ENCODE peak calls at places on chromosome 19, in eight cellular contexts. One of them, this sample, is unnamed.

GRCh38 chr19:43464089-43464775 is 1.2 kb downstream of the LYPD3 start:
- DNase-seq in caudate nucleus: peak; percentile 73
- DNase-seq in SJSA1: no peak
- DNase-seq in stimulated activated CD4-positive, alpha-beta T cell treated with anti-CD3 and anti-CD28 coated beads, TNF-alpha, amount 100 ng/mL, for 4 hours: peak; percentile 65
- DNase-seq in lower leg skin: peak; percentile 96
- DNase-seq in foreskin fibroblast: no peak
- DNase-seq in Right ventricle myocardium superior: peak; percentile 89
- DNase-seq in OCI-LY7: peak; percentile 66
- DNase-seq in this sample: no peak

GRCh38 chr19:3761382-3762129 is at the start of gene APBA3:
- DNase-seq in lower leg skin: peak; percentile 98
- DNase-seq in caudate nucleus: peak; percentile 88
- DNase-seq in Right ventricle myocardium superior: peak; percentile 97
- DNase-seq in foreskin fibroblast: peak; percentile 78
- DNase-seq in stimulated activated CD4-positive, alpha-beta T cell treated with anti-CD3 and anti-CD28 coated beads, TNF-alpha, amount 100 ng/mL, for 4 hours: peak; percentile 93
- DNase-seq in OCI-LY7: peak; percentile 94
- DNase-seq in SJSA1: peak; percentile 90
- DNase-seq in this sample: peak; percentile 86

GRCh38 chr19:45385392-45386221 is 15.2 kb upstream of the ERCC2 start:
- DNase-seq in OCI-LY7: no peak
- DNase-seq in SJSA1: no peak
- DNase-seq in foreskin fibroblast: no peak
- DNase-seq in lower leg skin: no peak
- DNase-seq in Right ventricle myocardium superior: no peak
- DNase-seq in caudate nucleus: no peak
- DNase-seq in stimulated activated CD4-positive, alpha-beta T cell treated with anti-CD3 and anti-CD28 coated beads, TNF-alpha, amount 100 ng/mL, for 4 hours: no peak
- DNase-seq in this sample: no peak

GRCh38 chr19:43684326-43684725 is 14.4 kb upstream of the PLAUR start:
- DNase-seq in OCI-LY7: no peak
- DNase-seq in SJSA1: no peak
- DNase-seq in caudate nucleus: no peak
- DNase-seq in Right ventricle myocardium superior: no peak
- DNase-seq in foreskin fibroblast: no peak
- DNase-seq in stimulated activated CD4-positive, alpha-beta T cell treated with anti-CD3 and anti-CD28 coated beads, TNF-alpha, amount 100 ng/mL, for 4 hours: no peak
- DNase-seq in lower leg skin: no peak
- DNase-seq in this sample: no peak

GRCh38 chr19:9729162-9729561 is 39.4 kb downstream of the ZNF846 start:
- DNase-seq in stimulated activated CD4-positive, alpha-beta T cell treated with anti-CD3 and anti-CD28 coated beads, TNF-alpha, amount 100 ng/mL, for 4 hours: no peak
- DNase-seq in OCI-LY7: no peak
- DNase-seq in SJSA1: no peak
- DNase-seq in Right ventricle myocardium superior: no peak
- DNase-seq in foreskin fibroblast: no peak
- DNase-seq in caudate nucleus: no peak
- DNase-seq in lower leg skin: no peak
- DNase-seq in this sample: no peak

GRCh38 chr19:18388328-18389094 is 2.6 kb downstream of the GDF15 start:
- DNase-seq in foreskin fibroblast: peak; percentile 48
- DNase-seq in OCI-LY7: peak; percentile 87
- DNase-seq in caudate nucleus: peak; percentile 59
- DNase-seq in lower leg skin: peak; percentile 96
- DNase-seq in SJSA1: no peak
- DNase-seq in stimulated activated CD4-positive, alpha-beta T cell treated with anti-CD3 and anti-CD28 coated beads, TNF-alpha, amount 100 ng/mL, for 4 hours: peak; percentile 54
- DNase-seq in Right ventricle myocardium superior: peak; percentile 92
- DNase-seq in this sample: peak; percentile 48

GRCh38 chr19:1283917-1284292 is 1.8 kb upstream of the EFNA2 start:
- DNase-seq in stimulated activated CD4-positive, alpha-beta T cell treated with anti-CD3 and anti-CD28 coated beads, TNF-alpha, amount 100 ng/mL, for 4 hours: no peak
- DNase-seq in OCI-LY7: no peak
- DNase-seq in SJSA1: no peak
- DNase-seq in caudate nucleus: no peak
- DNase-seq in Right ventricle myocardium superior: no peak
- DNase-seq in foreskin fibroblast: no peak
- DNase-seq in lower leg skin: no peak
- DNase-seq in this sample: no peak

GRCh38 chr19:46373573-46374359 is 26.9 kb downstream of the PPP5C start:
- DNase-seq in lower leg skin: peak; percentile 95
- DNase-seq in stimulated activated CD4-positive, alpha-beta T cell treated with anti-CD3 and anti-CD28 coated beads, TNF-alpha, amount 100 ng/mL, for 4 hours: no peak
- DNase-seq in SJSA1: peak; percentile 88
- DNase-seq in foreskin fibroblast: peak; percentile 67
- DNase-seq in caudate nucleus: no peak
- DNase-seq in OCI-LY7: no peak
- DNase-seq in Right ventricle myocardium superior: peak; percentile 89
- DNase-seq in this sample: no peak